ENCODE peak calls at places on chromosomes 5 and 9, in six cellular contexts. One of them, this sample, is unnamed.

GRCh38 chr5:149824851-149825250 is 94.7 kb downstream of the PPARGC1B start:
- DNase-seq in neuronal stem cell: no peak
- DNase-seq in HT1080: no peak
- DNase-seq in CD4-positive, alpha-beta memory T cell: no peak
- DNase-seq in stimulated activated CD4-positive, alpha-beta T cell treated with anti-CD3 and anti-CD28 coated beads, TNF-alpha, amount 100 ng/mL, for 48 hours: no peak
- DNase-seq in ELR: no peak
- DNase-seq in this sample: no peak

GRCh38 chr5:394671-395155 is 48.3 kb upstream of the EXOC3 start:
- DNase-seq in neuronal stem cell: no peak
- DNase-seq in HT1080: no peak
- DNase-seq in CD4-positive, alpha-beta memory T cell: no peak
- DNase-seq in stimulated activated CD4-positive, alpha-beta T cell treated with anti-CD3 and anti-CD28 coated beads, TNF-alpha, amount 100 ng/mL, for 48 hours: no peak
- DNase-seq in ELR: no peak
- DNase-seq in this sample: no peak

GRCh38 chr9:92504881-92505280 is 22.6 kb upstream of the ASPN start:
- DNase-seq in neuronal stem cell: no peak
- DNase-seq in HT1080: no peak
- DNase-seq in CD4-positive, alpha-beta memory T cell: no peak
- DNase-seq in stimulated activated CD4-positive, alpha-beta T cell treated with anti-CD3 and anti-CD28 coated beads, TNF-alpha, amount 100 ng/mL, for 48 hours: no peak
- DNase-seq in ELR: no peak
- DNase-seq in this sample: no peak

GRCh38 chr9:19748278-19749126 is 40.3 kb downstream of the SLC24A2 start:
- DNase-seq in neuronal stem cell: no peak
- DNase-seq in HT1080: peak; percentile 79
- DNase-seq in CD4-positive, alpha-beta memory T cell: no peak
- DNase-seq in stimulated activated CD4-positive, alpha-beta T cell treated with anti-CD3 and anti-CD28 coated beads, TNF-alpha, amount 100 ng/mL, for 48 hours: no peak
- DNase-seq in ELR: peak; percentile 32
- DNase-seq in this sample: no peak

GRCh38 chr5:134504629-134505300 is 20.7 kb upstream of the JADE2 start:
- DNase-seq in neuronal stem cell: no peak
- DNase-seq in HT1080: no peak
- DNase-seq in CD4-positive, alpha-beta memory T cell: no peak
- DNase-seq in stimulated activated CD4-positive, alpha-beta T cell treated with anti-CD3 and anti-CD28 coated beads, TNF-alpha, amount 100 ng/mL, for 48 hours: no peak
- DNase-seq in ELR: no peak
- DNase-seq in this sample: no peak

GRCh38 chr9:88464851-88465250 is 70.1 kb upstream of the NXNL2 start:
- DNase-seq in neuronal stem cell: no peak
- DNase-seq in HT1080: no peak
- DNase-seq in CD4-positive, alpha-beta memory T cell: no peak
- DNase-seq in stimulated activated CD4-positive, alpha-beta T cell treated with anti-CD3 and anti-CD28 coated beads, TNF-alpha, amount 100 ng/mL, for 48 hours: no peak
- DNase-seq in ELR: no peak
- DNase-seq in this sample: no peak

GRCh38 chr5:178442361-178443256 is 147.6 kb downstream of the COL23A1 start:
- DNase-seq in neuronal stem cell: no peak
- DNase-seq in HT1080: no peak
- DNase-seq in CD4-positive, alpha-beta memory T cell: no peak
- DNase-seq in stimulated activated CD4-positive, alpha-beta T cell treated with anti-CD3 and anti-CD28 coated beads, TNF-alpha, amount 100 ng/mL, for 48 hours: no peak
- DNase-seq in ELR: no peak
- DNase-seq in this sample: no peak

GRCh38 chr5:10987291-10987806 is 226.3 kb upstream of the DAP start:
- DNase-seq in neuronal stem cell: no peak
- DNase-seq in HT1080: no peak
- DNase-seq in CD4-positive, alpha-beta memory T cell: no peak
- DNase-seq in stimulated activated CD4-positive, alpha-beta T cell treated with anti-CD3 and anti-CD28 coated beads, TNF-alpha, amount 100 ng/mL, for 48 hours: no peak
- DNase-seq in ELR: no peak
- DNase-seq in this sample: no peak

GRCh38 chr5:180668835-180669596 is 19.6 kb upstream of the FLT4 start:
- DNase-seq in neuronal stem cell: no peak
- DNase-seq in HT1080: no peak
- DNase-seq in CD4-positive, alpha-beta memory T cell: no peak
- DNase-seq in stimulated activated CD4-positive, alpha-beta T cell treated with anti-CD3 and anti-CD28 coated beads, TNF-alpha, amount 100 ng/mL, for 48 hours: no peak
- DNase-seq in ELR: no peak
- DNase-seq in this sample: no peak

GRCh38 chr9:91334053-91334452 is 27.7 kb downstream of the AUH start:
- DNase-seq in neuronal stem cell: no peak
- DNase-seq in HT1080: peak; percentile 28
- DNase-seq in CD4-positive, alpha-beta memory T cell: no peak
- DNase-seq in stimulated activated CD4-positive, alpha-beta T cell treated with anti-CD3 and anti-CD28 coated beads, TNF-alpha, amount 100 ng/mL, for 48 hours: no peak
- DNase-seq in ELR: peak; percentile 62
- DNase-seq in this sample: no peak

GRCh38 chr5:80797428-80798024 is 142.7 kb upstream of the DHFR start:
- DNase-seq in neuronal stem cell: no peak
- DNase-seq in HT1080: no peak
- DNase-seq in CD4-positive, alpha-beta memory T cell: no peak
- DNase-seq in stimulated activated CD4-positive, alpha-beta T cell treated with anti-CD3 and anti-CD28 coated beads, TNF-alpha, amount 100 ng/mL, for 48 hours: no peak
- DNase-seq in ELR: no peak
- DNase-seq in this sample: no peak

GRCh38 chr9:5893134-5893505 is 2.4 kb downstream of the MLANA start:
- DNase-seq in neuronal stem cell: no peak
- DNase-seq in HT1080: no peak
- DNase-seq in CD4-positive, alpha-beta memory T cell: no peak
- DNase-seq in stimulated activated CD4-positive, alpha-beta T cell treated with anti-CD3 and anti-CD28 coated beads, TNF-alpha, amount 100 ng/mL, for 48 hours: no peak
- DNase-seq in ELR: no peak
- DNase-seq in this sample: no peak

GRCh38 chr9:99213197-99213596 is 8.5 kb downstream of the ALG2 start:
- DNase-seq in neuronal stem cell: no peak
- DNase-seq in HT1080: no peak
- DNase-seq in CD4-positive, alpha-beta memory T cell: no peak
- DNase-seq in stimulated activated CD4-positive, alpha-beta T cell treated with anti-CD3 and anti-CD28 coated beads, TNF-alpha, amount 100 ng/mL, for 48 hours: no peak
- DNase-seq in ELR: no peak
- DNase-seq in this sample: no peak

GRCh38 chr5:179176571-179177230 is 116.5 kb downstream of the ZNF354C start:
- DNase-seq in neuronal stem cell: no peak
- DNase-seq in HT1080: no peak
- DNase-seq in CD4-positive, alpha-beta memory T cell: no peak
- DNase-seq in stimulated activated CD4-positive, alpha-beta T cell treated with anti-CD3 and anti-CD28 coated beads, TNF-alpha, amount 100 ng/mL, for 48 hours: no peak
- DNase-seq in ELR: no peak
- DNase-seq in this sample: no peak

GRCh38 chr5:103247120-103247519 is 11.4 kb upstream of the MACIR start:
- DNase-seq in neuronal stem cell: no peak
- DNase-seq in HT1080: no peak
- DNase-seq in CD4-positive, alpha-beta memory T cell: no peak
- DNase-seq in stimulated activated CD4-positive, alpha-beta T cell treated with anti-CD3 and anti-CD28 coated beads, TNF-alpha, amount 100 ng/mL, for 48 hours: no peak
- DNase-seq in ELR: no peak
- DNase-seq in this sample: no peak

GRCh38 chr5:64635056-64635686 is 55.1 kb upstream of the SHISAL2B start:
- DNase-seq in neuronal stem cell: peak; percentile 47
- DNase-seq in HT1080: peak; percentile 19
- DNase-seq in CD4-positive, alpha-beta memory T cell: peak; percentile 23
- DNase-seq in stimulated activated CD4-positive, alpha-beta T cell treated with anti-CD3 and anti-CD28 coated beads, TNF-alpha, amount 100 ng/mL, for 48 hours: no peak
- DNase-seq in ELR: peak; percentile 53
- DNase-seq in this sample: peak; percentile 30